ENCODE peak calls at places on chromosomes 12 and 14, in eight cellular contexts. R is EH, E is T-cell, O is fibroblast of villous mesenchyme, I is left cardiac atrium, J is upper lobe of right lung, L is WTC11, D is NCI-H345. B is an unnamed sample.
A peak's percentile ranks its signal among the peaks of the same experiment; 100 is the strongest.

GRCh38 chr14:39768579-39768978 is 336.3 kb upstream of the FBXO33 start:
- DNase-seq in R (no peak), E (no peak), O (no peak), I (no peak), J (no peak), L (no peak), D (no peak), B (no peak)

GRCh38 chr12:109345428-109345827 is 2.3 kb upstream of the MYO1H start:
- DNase-seq in R (no peak), E (no peak), O (no peak), I (no peak), J (no peak), L (no peak), D (no peak), B (no peak)

GRCh38 chr12:124259168-124260066 is 35.5 kb upstream of the RFLNA start:
- DNase-seq in R (peak; percentile 23), E (no peak), O (peak; percentile 87), I (no peak), J (no peak), L (no peak), D (no peak), B (peak; percentile 99)

GRCh38 chr14:67461341-67461985 is 27.1 kb downstream of the TMEM229B start:
- DNase-seq in R (peak; percentile 18), E (no peak), O (peak; percentile 40), I (no peak), J (no peak), L (no peak), D (no peak), B (no peak)

GRCh38 chr14:104392396-104393198 is 187.0 kb upstream of the C14orf180 start:
- DNase-seq in R (no peak), E (no peak), O (no peak), I (no peak), J (peak; percentile 57), L (no peak), D (no peak), B (no peak)

GRCh38 chr12:48779869-48780268 is 9.0 kb downstream of the ADCY6 start:
- DNase-seq in R (peak; percentile 94), E (no peak), O (peak; percentile 60), I (peak; percentile 72), J (no peak), L (no peak), D (no peak), B (peak; percentile 91)

GRCh38 chr14:33958616-33959226 is 7.8 kb upstream of the EGLN3 start:
- DNase-seq in R (no peak), E (no peak), O (no peak), I (no peak), J (no peak), L (no peak), D (no peak), B (no peak)

GRCh38 chr12:55974308-55974724 is 438 bp downstream of the RAB5B start:
- DNase-seq in R (peak; percentile 60), E (no peak), O (peak; percentile 56), I (peak; percentile 58), J (peak; percentile 84), L (peak; percentile 54), D (peak; percentile 40), B (peak; percentile 72)

GRCh38 chr14:98593361-98593761 is 678.6 kb downstream of the BCL11B start:
- DNase-seq in R (no peak), E (no peak), O (no peak), I (no peak), J (no peak), L (no peak), D (no peak), B (no peak)

GRCh38 chr14:44109041-44109440 is 398.0 kb downstream of the FSCB start:
- DNase-seq in R (no peak), E (no peak), O (no peak), I (no peak), J (no peak), L (no peak), D (no peak), B (no peak)